ENCODE peak calls at places on chromosome 3, in eight cellular contexts. C, Q, R, O, U, G, D and X are unnamed samples.

GRCh38 chr3:169812124-169812843 is 386 bp upstream of the LRRIQ4 start:
- DNase-seq in C (peak), Q (peak), R (peak), O (peak), U (peak), G (peak), D (peak), X (no peak)

GRCh38 chr3:73446467-73447110 is 178.2 kb downstream of the PDZRN3 start:
- DNase-seq in C (no peak), Q (peak), R (no peak), O (no peak), U (no peak), G (no peak), D (no peak), X (no peak)

GRCh38 chr3:55267206-55267930 is 219.7 kb downstream of the WNT5A start:
- DNase-seq in C (no peak), Q (no peak), R (peak), O (no peak), U (no peak), G (no peak), D (no peak), X (no peak)

GRCh38 chr3:52046186-52046913 is 10.0 kb downstream of the DUSP7 start:
- DNase-seq in C (peak), Q (no peak), R (peak), O (peak), U (no peak), G (no peak), D (peak), X (no peak)

GRCh38 chr3:129599607-129600006 is 6.9 kb downstream of the PLXND1 start:
- DNase-seq in C (no peak), Q (peak), R (peak), O (peak), U (no peak), G (peak), D (peak), X (no peak)

GRCh38 chr3:3991598-3991997 is 192.4 kb downstream of the LRRN1 start:
- DNase-seq in C (no peak), Q (no peak), R (no peak), O (no peak), U (no peak), G (no peak), D (no peak), X (no peak)

GRCh38 chr3:196837819-196838420 is 29.8 kb upstream of the SENP5 start:
- DNase-seq in C (no peak), Q (peak), R (peak), O (peak), U (peak), G (peak), D (peak), X (peak)

GRCh38 chr3:138188013-138188352 is 882 bp downstream of the ARMC8 start:
- DNase-seq in C (no peak), Q (no peak), R (peak), O (peak), U (no peak), G (no peak), D (peak), X (no peak)

GRCh38 chr3:101903426-101903825 is 54.1 kb downstream of the NFKBIZ start:
- DNase-seq in C (no peak), Q (no peak), R (peak), O (no peak), U (no peak), G (no peak), D (no peak), X (no peak)

GRCh38 chr3:183285828-183286457 is 32.9 kb downstream of the B3GNT5 start:
- DNase-seq in C (peak), Q (peak), R (peak), O (peak), U (peak), G (peak), D (peak), X (peak)
- TF ChIP-seq POLR2A in C (no peak), Q (no peak), R (peak), O (no peak), U (no peak), G (no peak), D (no peak), X (peak)

GRCh38 chr3:67655364-67656121 is 1.1 kb upstream of the SUCLG2 start:
- DNase-seq in C (peak), Q (peak), R (no peak), O (peak), U (no peak), G (peak), D (no peak), X (peak)
- TF ChIP-seq POLR2A in C (no peak), Q (no peak), R (no peak), O (no peak), U (no peak), G (peak), D (no peak), X (no peak)

DNA sequence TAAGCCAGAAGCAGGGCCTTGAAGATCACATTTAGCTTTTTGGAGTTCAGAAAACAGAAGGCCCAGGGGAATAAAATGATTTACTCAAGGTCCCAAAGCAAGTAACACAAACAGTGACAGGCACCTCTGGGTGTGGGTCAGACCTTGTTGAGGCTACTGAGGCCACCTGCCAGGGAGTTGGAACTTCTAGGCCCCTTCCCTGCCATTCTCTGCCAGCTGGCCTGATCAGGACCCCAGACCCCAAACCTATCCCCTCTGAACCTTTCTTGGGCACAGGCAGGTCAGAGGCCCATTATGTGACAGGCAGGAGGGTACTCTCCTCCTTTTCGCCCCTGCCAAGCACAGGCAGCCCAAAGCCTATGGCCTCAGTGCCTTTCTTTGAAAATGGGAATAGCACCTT is 49.4 kb upstream of the ATP2B2 start:
- DNase-seq in C (no peak), Q (no peak), R (no peak), O (no peak), U (no peak), G (no peak), D (no peak), X (no peak)
- TF ChIP-seq POLR2A in C (no peak), Q (no peak), R (no peak), O (no peak), U (no peak), G (no peak), D (no peak), X (no peak)

GRCh38 chr3:156674046-156674910 is at the start of gene TIPARP:
- DNase-seq in C (peak), Q (peak), R (peak), O (peak), U (peak), G (peak), D (peak), X (peak)

GRCh38 chr3:156677120-156677479 is 2.7 kb downstream of the TIPARP start:
- DNase-seq in C (no peak), Q (no peak), R (no peak), O (no peak), U (no peak), G (no peak), D (no peak), X (no peak)

GRCh38 chr3:156676467-156677119 is 2.2 kb downstream of the TIPARP start:
- DNase-seq in C (no peak), Q (no peak), R (peak), O (no peak), U (no peak), G (no peak), D (no peak), X (no peak)

GRCh38 chr3:156674911-156675743 is 737 bp downstream of the TIPARP start:
- DNase-seq in C (peak), Q (peak), R (peak), O (peak), U (peak), G (peak), D (peak), X (peak)

GRCh38 chr3:156675744-156676466 is 1.5 kb downstream of the TIPARP start:
- DNase-seq in C (peak), Q (peak), R (peak), O (peak), U (peak), G (peak), D (peak), X (peak)
- TF ChIP-seq POLR2A in C (no peak), Q (no peak), R (peak), O (no peak), U (no peak), G (no peak), D (no peak), X (no peak)

GRCh38 chr3:58998476-58999117 is 51.2 kb downstream of the CFAP20DC start:
- DNase-seq in C (no peak), Q (no peak), R (peak), O (peak), U (no peak), G (no peak), D (peak), X (no peak)
- TF ChIP-seq POLR2A in C (no peak), Q (no peak), R (no peak), O (no peak), U (no peak), G (no peak), D (no peak), X (no peak)

DNA sequence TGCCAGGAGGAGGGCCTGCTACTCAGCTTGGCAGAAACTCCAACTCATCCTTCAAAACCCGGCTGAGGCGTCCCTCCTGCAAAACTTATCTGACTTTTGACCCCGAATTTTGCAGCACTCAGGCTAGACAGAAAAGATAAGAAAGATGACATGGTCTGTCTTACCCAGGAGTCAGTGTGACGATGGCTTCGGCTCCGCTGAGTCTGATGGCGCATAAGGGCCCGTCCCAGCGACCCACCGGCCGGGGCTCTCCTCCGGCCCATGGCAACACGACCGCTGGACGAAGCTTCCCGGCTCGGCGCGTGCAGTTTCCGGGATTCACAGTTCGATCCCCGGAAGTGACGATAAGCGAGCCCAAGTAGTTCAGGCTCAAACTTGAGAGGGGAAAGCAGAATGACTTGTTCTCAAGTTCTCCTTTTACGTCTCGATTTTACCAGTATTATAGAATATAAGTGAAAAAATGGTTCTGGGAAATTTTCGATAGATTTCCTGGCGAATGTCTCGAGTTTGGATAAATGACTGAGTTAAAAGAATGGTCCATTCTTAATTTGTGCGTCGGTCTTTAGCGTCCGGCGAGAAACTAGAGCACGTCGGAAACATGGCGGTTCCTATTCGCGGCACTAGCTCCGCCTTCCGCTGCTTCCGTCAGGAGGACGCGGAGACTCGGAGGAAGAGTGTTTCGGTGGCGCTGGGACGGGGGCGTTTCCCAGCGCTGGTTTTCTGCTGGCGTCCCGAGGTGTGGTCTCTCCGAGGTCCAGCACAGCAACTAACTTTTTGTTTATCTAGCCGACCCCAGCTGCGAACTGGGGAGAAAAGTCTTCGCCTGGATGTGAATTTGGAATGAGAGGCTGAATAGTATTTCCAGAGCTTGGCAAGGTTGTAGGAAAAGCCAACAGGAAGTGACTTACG is at the start of gene LSG1:
- DNase-seq in C (peak), Q (peak), R (peak), O (peak), U (peak), G (peak), D (peak), X (peak)
- TF ChIP-seq POLR2A in C (no peak), Q (peak), R (peak), O (peak), U (no peak), G (peak), D (peak), X (peak)

DNA sequence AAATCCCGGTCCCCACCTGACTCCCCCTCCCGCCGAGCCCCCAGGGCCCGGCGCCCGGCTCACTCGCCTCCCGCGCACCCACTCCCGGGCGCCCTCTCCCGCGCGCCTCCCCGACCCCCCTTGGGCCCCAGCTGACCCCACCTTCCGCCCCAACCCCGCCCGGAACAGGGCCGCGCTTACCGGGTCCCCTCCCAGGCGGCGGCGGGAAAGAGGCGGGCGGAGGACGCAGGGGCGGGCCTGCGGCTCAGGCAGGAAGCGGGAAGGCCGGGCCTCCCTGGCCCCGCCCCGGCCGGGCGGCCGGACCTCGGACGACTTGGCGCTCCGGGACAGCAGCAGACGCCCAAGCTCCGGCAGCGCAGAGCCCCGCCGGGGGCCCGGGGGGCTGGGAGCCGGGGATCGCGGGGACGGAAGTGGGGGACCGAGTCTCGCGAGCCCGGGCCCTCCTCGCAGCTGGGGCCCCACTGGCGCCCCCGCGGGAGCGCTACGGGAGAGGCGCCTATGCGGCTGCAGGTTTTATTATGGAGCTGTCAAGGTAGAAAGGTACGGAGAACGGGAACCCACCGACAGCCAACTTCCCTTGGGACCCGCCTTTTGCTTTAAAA is at the start of gene SLC41A3:
- DNase-seq in C (peak), Q (peak), R (peak), O (peak), U (peak), G (peak), D (peak), X (peak)
- TF ChIP-seq POLR2A in C (no peak), Q (peak), R (no peak), O (peak), U (peak), G (peak), D (no peak), X (peak)

GRCh38 chr3:133276594-133276993 is 123.3 kb upstream of the BFSP2 start:
- DNase-seq in C (no peak), Q (no peak), R (no peak), O (no peak), U (no peak), G (no peak), D (no peak), X (no peak)

GRCh38 chr3:133273346-133273745 is 126.5 kb upstream of the BFSP2 start:
- DNase-seq in C (no peak), Q (no peak), R (no peak), O (no peak), U (no peak), G (no peak), D (no peak), X (no peak)

GRCh38 chr3:133271491-133271890 is 128.4 kb upstream of the BFSP2 start:
- DNase-seq in C (no peak), Q (no peak), R (peak), O (no peak), U (no peak), G (no peak), D (no peak), X (no peak)

GRCh38 chr3:133277813-133278212 is 122.0 kb upstream of the BFSP2 start:
- DNase-seq in C (no peak), Q (no peak), R (peak), O (peak), U (no peak), G (no peak), D (peak), X (no peak)

GRCh38 chr3:133274477-133274876 is 125.4 kb upstream of the BFSP2 start:
- DNase-seq in C (no peak), Q (no peak), R (no peak), O (no peak), U (no peak), G (no peak), D (no peak), X (no peak)
- TF ChIP-seq POLR2A in C (no peak), Q (no peak), R (no peak), O (no peak), U (no peak), G (no peak), D (no peak), X (no peak)

DNA sequence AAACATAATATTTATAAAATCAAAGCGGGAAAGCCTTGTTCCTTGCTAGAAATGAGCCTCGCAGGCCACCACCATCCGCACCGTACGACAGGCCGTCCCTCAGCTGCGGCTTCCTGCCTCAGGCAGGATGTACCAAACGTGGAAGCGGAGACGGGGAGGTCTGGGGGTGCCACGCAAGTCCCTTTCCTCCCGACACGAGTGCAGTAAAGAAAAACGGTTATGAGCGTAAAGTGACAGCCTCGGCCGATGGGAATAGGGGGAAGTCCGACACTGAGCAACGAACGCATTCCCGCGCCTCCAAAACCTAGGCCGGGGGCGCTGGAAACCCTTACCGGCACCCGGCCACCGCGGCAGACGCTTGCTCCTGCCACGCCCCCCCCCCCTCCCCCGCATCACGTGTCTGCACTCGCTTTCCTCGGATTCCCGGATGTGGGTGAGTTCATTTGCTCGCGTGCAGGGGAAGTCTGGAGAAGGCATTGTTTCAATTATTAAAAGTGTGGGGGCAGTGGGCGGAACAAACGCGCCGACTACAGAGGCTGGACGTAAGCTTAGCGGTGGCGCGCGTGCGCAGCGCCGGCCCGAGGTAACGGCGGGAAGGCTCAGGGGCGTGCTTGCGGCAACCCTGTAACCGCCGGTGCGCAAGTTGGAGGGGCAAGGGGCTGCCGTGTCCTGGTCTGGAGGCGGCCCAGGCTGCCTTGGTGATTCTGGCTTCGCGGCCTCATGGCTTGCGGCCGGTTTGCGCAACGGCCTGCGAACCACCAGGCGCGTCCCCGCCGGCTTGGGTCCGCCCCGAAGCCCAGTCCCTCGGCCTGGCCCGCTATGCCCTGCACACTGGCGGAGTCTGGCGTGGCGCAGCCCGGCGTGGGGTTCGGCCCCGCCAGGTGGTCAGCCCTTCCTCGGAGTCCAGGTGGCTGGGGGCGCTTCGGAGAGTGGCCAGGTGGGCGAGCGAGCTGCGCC is at the start of the genes ANAPC13 and CEP63:
- DNase-seq in C (peak), Q (peak), R (peak), O (peak), U (peak), G (peak), D (peak), X (peak)
- TF ChIP-seq POLR2A in C (peak), Q (no peak), R (peak), O (peak), U (no peak), G (peak), D (peak), X (peak)

GRCh38 chr3:160401301-160402095 is 2.0 kb downstream of the SMC4 start:
- DNase-seq in C (no peak), Q (no peak), R (peak), O (peak), U (no peak), G (peak), D (peak), X (no peak)
- TF ChIP-seq POLR2A in C (no peak), Q (no peak), R (no peak), O (no peak), U (no peak), G (no peak), D (no peak), X (no peak)